ENCODE peak calls at places on chromosomes 12 and 14, in six cellular contexts. T is thyroid gland; X is stimulated activated CD4-positive, alpha-beta T cell treated with anti-CD3 and anti-CD28 coated beads, TNF-alpha, amount 100 ng/mL, for 24 hours; I is GM12892; J is HS-27A; M is mesothelial cell of epicardium. H is an unnamed sample.

GRCh38 chr12:99249543-99249942 is 398.0 kb upstream of the GARIN6 start:
- DNase-seq in X (no peak), M (no peak), J (no peak), I (no peak), T (no peak), H (no peak)

GRCh38 chr12:117845271-117845904 is 123.4 kb downstream of the KSR2 start:
- DNase-seq in M (no peak), X (no peak), I (no peak), T (no peak), J (no peak), H (no peak)

GRCh38 chr12:25436206-25436912 is 116.7 kb downstream of the LMNTD1 start:
- DNase-seq in X (no peak), J (peak), M (no peak), T (peak), I (no peak), H (peak)

GRCh38 chr12:109762071-109762672 is 48.5 kb downstream of the FAM222A start:
- DNase-seq in T (no peak), M (no peak), J (no peak), I (no peak), X (no peak), H (no peak)

GRCh38 chr12:104010121-104010520 is 39.9 kb downstream of the GLT8D2 start:
- DNase-seq in M (no peak), I (no peak), T (no peak), X (no peak), J (no peak), H (no peak)

GRCh38 chr14:104431351-104431928 is 148.1 kb upstream of the C14orf180 start:
- DNase-seq in M (no peak), I (peak), T (no peak), X (no peak), J (no peak), H (no peak)

GRCh38 chr14:58865520-58866281 is 227.9 kb downstream of the DACT1 start:
- DNase-seq in J (no peak), X (no peak), T (no peak), M (no peak), I (no peak), H (no peak)

GRCh38 chr12:12336049-12336411 is 14.0 kb downstream of the MANSC1 start:
- DNase-seq in X (no peak), M (no peak), J (no peak), T (no peak), I (no peak), H (no peak)

GRCh38 chr12:111964935-111965334 is 48.0 kb downstream of the TMEM116 start:
- DNase-seq in M (no peak), J (no peak), T (no peak), I (no peak), X (no peak), H (no peak)

GRCh38 chr14:72920008-72920407 is 6.3 kb upstream of the DCAF4 start:
- DNase-seq in I (no peak), T (no peak), J (no peak), M (no peak), X (no peak), H (no peak)

GRCh38 chr14:80942158-80942738 is 710 bp upstream of the CEP128 start:
- DNase-seq in M (no peak), X (no peak), T (no peak), J (no peak), I (no peak), H (no peak)

GRCh38 chr12:31363826-31364225 is 37.9 kb upstream of the SINHCAF start:
- DNase-seq in I (no peak), X (no peak), T (no peak), J (no peak), M (no peak), H (no peak)